ENCODE peak calls at places on chromosomes 4 and X, in eight cellular contexts. One of them, this sample, is unnamed.
A peak's percentile ranks its signal among the peaks of the same experiment; 100 is the strongest.

GRCh38 chrX:30786374-30786773 is 102.7 kb downstream of the TAB3 start:
- DNase-seq in stomach: no peak
- DNase-seq in coronary artery: no peak
- DNase-seq in astrocyte of the spinal cord: no peak
- DNase-seq in bronchial epithelial cell: peak; percentile 70
- DNase-seq in esophagus squamous epithelium: no peak
- DNase-seq in MM.1S: no peak
- DNase-seq in OCI-LY7: no peak
- DNase-seq in this sample: no peak

GRCh38 chrX:19543020-19543715 is 27.9 kb upstream of the MAP3K15 start:
- DNase-seq in MM.1S: no peak
- DNase-seq in astrocyte of the spinal cord: no peak
- DNase-seq in esophagus squamous epithelium: no peak
- DNase-seq in stomach: no peak
- DNase-seq in bronchial epithelial cell: no peak
- DNase-seq in OCI-LY7: no peak
- DNase-seq in coronary artery: no peak
- DNase-seq in this sample: no peak

GRCh38 chr4:155629831-155630425 is 36.7 kb upstream of the GUCY1A1 start:
- DNase-seq in bronchial epithelial cell: no peak
- DNase-seq in OCI-LY7: no peak
- DNase-seq in esophagus squamous epithelium: no peak
- DNase-seq in MM.1S: no peak
- DNase-seq in stomach: no peak
- DNase-seq in astrocyte of the spinal cord: no peak
- DNase-seq in coronary artery: no peak
- DNase-seq in this sample: no peak

GRCh38 chrX:48474127-48474526 is 1.9 kb upstream of the FTSJ1 start:
- DNase-seq in MM.1S: no peak
- DNase-seq in coronary artery: no peak
- DNase-seq in esophagus squamous epithelium: no peak
- DNase-seq in bronchial epithelial cell: no peak
- DNase-seq in stomach: no peak
- DNase-seq in astrocyte of the spinal cord: no peak
- DNase-seq in OCI-LY7: peak; percentile 31
- DNase-seq in this sample: no peak

GRCh38 chr4:90727938-90728337 is 600.7 kb downstream of the CCSER1 start:
- DNase-seq in stomach: no peak
- DNase-seq in astrocyte of the spinal cord: peak; percentile 6
- DNase-seq in coronary artery: no peak
- DNase-seq in bronchial epithelial cell: peak; percentile 78
- DNase-seq in MM.1S: no peak
- DNase-seq in OCI-LY7: no peak
- DNase-seq in esophagus squamous epithelium: no peak
- DNase-seq in this sample: peak; percentile 71

GRCh38 chrX:106946449-106946848 is 26.2 kb downstream of the CLDN2 start:
- DNase-seq in MM.1S: no peak
- DNase-seq in astrocyte of the spinal cord: no peak
- DNase-seq in stomach: no peak
- DNase-seq in esophagus squamous epithelium: no peak
- DNase-seq in coronary artery: no peak
- DNase-seq in bronchial epithelial cell: no peak
- DNase-seq in OCI-LY7: no peak
- DNase-seq in this sample: no peak

GRCh38 chrX:56738670-56739069 is 9.6 kb downstream of the NBDY start:
- DNase-seq in OCI-LY7: no peak
- DNase-seq in bronchial epithelial cell: peak; percentile 49
- DNase-seq in coronary artery: no peak
- DNase-seq in esophagus squamous epithelium: no peak
- DNase-seq in stomach: no peak
- DNase-seq in astrocyte of the spinal cord: no peak
- DNase-seq in MM.1S: no peak
- DNase-seq in this sample: no peak

GRCh38 chrX:2781698-2782097 is 29.9 kb downstream of the XG start:
- DNase-seq in OCI-LY7: no peak
- DNase-seq in esophagus squamous epithelium: no peak
- DNase-seq in bronchial epithelial cell: no peak
- DNase-seq in MM.1S: peak; percentile 17
- DNase-seq in astrocyte of the spinal cord: no peak
- DNase-seq in coronary artery: no peak
- DNase-seq in stomach: no peak
- DNase-seq in this sample: no peak

GRCh38 chr4:76562851-76563803 is 128.1 kb downstream of the SHROOM3 start:
- DNase-seq in OCI-LY7: no peak
- DNase-seq in MM.1S: no peak
- DNase-seq in stomach: no peak
- DNase-seq in astrocyte of the spinal cord: peak; percentile 47
- DNase-seq in bronchial epithelial cell: peak; percentile 80
- DNase-seq in coronary artery: no peak
- DNase-seq in esophagus squamous epithelium: no peak
- DNase-seq in this sample: no peak

GRCh38 chrX:130174051-130174704 is 2.4 kb downstream of the RAB33A start:
- DNase-seq in astrocyte of the spinal cord: peak; percentile 44
- DNase-seq in MM.1S: no peak
- DNase-seq in OCI-LY7: no peak
- DNase-seq in esophagus squamous epithelium: no peak
- DNase-seq in stomach: no peak
- DNase-seq in coronary artery: no peak
- DNase-seq in bronchial epithelial cell: peak; percentile 25
- DNase-seq in this sample: no peak

GRCh38 chr4:150769235-150769634 is 187.3 kb downstream of the MAB21L2 start:
- DNase-seq in coronary artery: no peak
- DNase-seq in bronchial epithelial cell: peak; percentile 78
- DNase-seq in astrocyte of the spinal cord: peak; percentile 69
- DNase-seq in OCI-LY7: no peak
- DNase-seq in stomach: no peak
- DNase-seq in MM.1S: no peak
- DNase-seq in esophagus squamous epithelium: no peak
- DNase-seq in this sample: peak; percentile 52

GRCh38 chr4:138510053-138510452 is 267.9 kb upstream of the SLC7A11 start:
- DNase-seq in coronary artery: no peak
- DNase-seq in stomach: no peak
- DNase-seq in esophagus squamous epithelium: no peak
- DNase-seq in OCI-LY7: no peak
- DNase-seq in astrocyte of the spinal cord: peak; percentile 1
- DNase-seq in bronchial epithelial cell: no peak
- DNase-seq in MM.1S: no peak
- DNase-seq in this sample: no peak

GRCh38 chrX:121389976-121390709 is 342.7 kb downstream of the GLUD2 start:
- DNase-seq in esophagus squamous epithelium: no peak
- DNase-seq in coronary artery: no peak
- DNase-seq in stomach: no peak
- DNase-seq in bronchial epithelial cell: peak; percentile 0
- DNase-seq in OCI-LY7: no peak
- DNase-seq in astrocyte of the spinal cord: peak; percentile 29
- DNase-seq in MM.1S: no peak
- DNase-seq in this sample: peak; percentile 2

GRCh38 chr4:24229976-24230375 is 340.1 kb upstream of the PPARGC1A start:
- DNase-seq in bronchial epithelial cell: peak; percentile 78
- DNase-seq in MM.1S: no peak
- DNase-seq in coronary artery: no peak
- DNase-seq in esophagus squamous epithelium: no peak
- DNase-seq in OCI-LY7: no peak
- DNase-seq in stomach: no peak
- DNase-seq in astrocyte of the spinal cord: no peak
- DNase-seq in this sample: no peak

GRCh38 chr4:168367065-168367464 is 48.5 kb upstream of the DDX60 start:
- DNase-seq in MM.1S: no peak
- DNase-seq in OCI-LY7: no peak
- DNase-seq in stomach: no peak
- DNase-seq in esophagus squamous epithelium: no peak
- DNase-seq in bronchial epithelial cell: no peak
- DNase-seq in astrocyte of the spinal cord: no peak
- DNase-seq in coronary artery: no peak
- DNase-seq in this sample: no peak

GRCh38 chr4:188171551-188171950 is 32.3 kb downstream of the TRIML1 start:
- DNase-seq in stomach: no peak
- DNase-seq in bronchial epithelial cell: peak; percentile 56
- DNase-seq in MM.1S: no peak
- DNase-seq in coronary artery: no peak
- DNase-seq in OCI-LY7: no peak
- DNase-seq in astrocyte of the spinal cord: no peak
- DNase-seq in esophagus squamous epithelium: no peak
- DNase-seq in this sample: no peak

GRCh38 chr4:123816970-123817688 is 420.5 kb downstream of the SPRY1 start:
- DNase-seq in MM.1S: no peak
- DNase-seq in OCI-LY7: no peak
- DNase-seq in astrocyte of the spinal cord: no peak
- DNase-seq in coronary artery: no peak
- DNase-seq in stomach: no peak
- DNase-seq in bronchial epithelial cell: no peak
- DNase-seq in esophagus squamous epithelium: no peak
- DNase-seq in this sample: no peak

GRCh38 chr4:15755321-15755750 is 22.8 kb upstream of the CD38 start:
- DNase-seq in stomach: no peak
- DNase-seq in astrocyte of the spinal cord: peak; percentile 64
- DNase-seq in bronchial epithelial cell: peak; percentile 72
- DNase-seq in esophagus squamous epithelium: no peak
- DNase-seq in OCI-LY7: no peak
- DNase-seq in coronary artery: no peak
- DNase-seq in MM.1S: peak; percentile 25
- DNase-seq in this sample: no peak

GRCh38 chr4:15757084-15757483 is 21.0 kb upstream of the CD38 start:
- DNase-seq in MM.1S: peak; percentile 28
- DNase-seq in bronchial epithelial cell: no peak
- DNase-seq in astrocyte of the spinal cord: no peak
- DNase-seq in stomach: no peak
- DNase-seq in coronary artery: no peak
- DNase-seq in OCI-LY7: no peak
- DNase-seq in esophagus squamous epithelium: no peak
- DNase-seq in this sample: no peak

GRCh38 chr4:15758294-15758693 is 19.8 kb upstream of the CD38 start:
- DNase-seq in astrocyte of the spinal cord: no peak
- DNase-seq in coronary artery: no peak
- DNase-seq in stomach: no peak
- DNase-seq in MM.1S: no peak
- DNase-seq in OCI-LY7: no peak
- DNase-seq in esophagus squamous epithelium: no peak
- DNase-seq in bronchial epithelial cell: no peak
- DNase-seq in this sample: no peak

GRCh38 chr4:15755781-15756180 is 22.3 kb upstream of the CD38 start:
- DNase-seq in esophagus squamous epithelium: no peak
- DNase-seq in astrocyte of the spinal cord: no peak
- DNase-seq in stomach: no peak
- DNase-seq in coronary artery: no peak
- DNase-seq in OCI-LY7: no peak
- DNase-seq in MM.1S: peak; percentile 11
- DNase-seq in bronchial epithelial cell: peak; percentile 18
- DNase-seq in this sample: no peak

GRCh38 chr4:15756361-15756861 is 21.7 kb upstream of the CD38 start:
- DNase-seq in coronary artery: no peak
- DNase-seq in esophagus squamous epithelium: no peak
- DNase-seq in stomach: no peak
- DNase-seq in bronchial epithelial cell: peak; percentile 91
- DNase-seq in astrocyte of the spinal cord: peak; percentile 55
- DNase-seq in MM.1S: peak; percentile 95
- DNase-seq in OCI-LY7: peak; percentile 67
- DNase-seq in this sample: no peak
- TF ChIP-seq CTCF in coronary artery: no peak
- TF ChIP-seq CTCF in esophagus squamous epithelium: no peak
- TF ChIP-seq CTCF in stomach: no peak
- TF ChIP-seq CTCF in bronchial epithelial cell: peak; percentile 58
- TF ChIP-seq CTCF in astrocyte of the spinal cord: peak; percentile 41
- TF ChIP-seq CTCF in MM.1S: peak; percentile 76
- TF ChIP-seq CTCF in OCI-LY7: peak; percentile 70
- TF ChIP-seq CTCF in this sample: no peak

GRCh38 chrX:17376381-17377046 is 1.5 kb downstream of the NHS start:
- DNase-seq in esophagus squamous epithelium: no peak
- DNase-seq in OCI-LY7: no peak
- DNase-seq in bronchial epithelial cell: no peak
- DNase-seq in coronary artery: no peak
- DNase-seq in MM.1S: no peak
- DNase-seq in stomach: no peak
- DNase-seq in astrocyte of the spinal cord: peak; percentile 9
- DNase-seq in this sample: no peak

GRCh38 chrX:17380221-17380620 is 5.2 kb downstream of the NHS start:
- DNase-seq in stomach: no peak
- DNase-seq in coronary artery: no peak
- DNase-seq in MM.1S: no peak
- DNase-seq in astrocyte of the spinal cord: no peak
- DNase-seq in bronchial epithelial cell: no peak
- DNase-seq in OCI-LY7: no peak
- DNase-seq in esophagus squamous epithelium: no peak
- DNase-seq in this sample: no peak

GRCh38 chrX:17377047-17377692 is 2.2 kb downstream of the NHS start:
- DNase-seq in bronchial epithelial cell: peak; percentile 63
- DNase-seq in stomach: peak; percentile 48
- DNase-seq in esophagus squamous epithelium: no peak
- DNase-seq in coronary artery: peak; percentile 76
- DNase-seq in OCI-LY7: no peak
- DNase-seq in MM.1S: no peak
- DNase-seq in astrocyte of the spinal cord: peak; percentile 54
- DNase-seq in this sample: no peak

GRCh38 chrX:17375631-17376380 is 806 bp downstream of the NHS start:
- DNase-seq in MM.1S: no peak
- DNase-seq in coronary artery: no peak
- DNase-seq in esophagus squamous epithelium: no peak
- DNase-seq in stomach: peak; percentile 33
- DNase-seq in astrocyte of the spinal cord: peak; percentile 9
- DNase-seq in OCI-LY7: no peak
- DNase-seq in bronchial epithelial cell: no peak
- DNase-seq in this sample: no peak

DNA sequence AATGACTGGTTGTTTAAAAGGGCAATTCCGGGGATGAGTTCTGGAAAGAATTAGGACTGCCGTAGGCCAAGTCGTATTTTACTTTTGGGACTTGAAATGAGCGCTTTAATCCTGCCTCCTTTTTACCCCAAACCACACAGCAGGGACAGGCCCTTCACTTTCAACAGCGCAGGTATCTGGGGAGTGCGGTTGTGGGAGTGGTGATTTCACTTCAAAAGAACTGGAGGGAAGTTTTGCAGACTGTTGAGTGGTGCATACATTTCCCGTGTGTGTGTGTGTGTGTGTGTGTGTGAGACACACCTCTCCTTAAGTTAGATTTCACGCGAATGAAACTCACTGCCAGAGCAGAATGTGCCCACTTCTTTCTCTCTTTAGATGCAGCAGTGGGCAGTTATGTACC is 2.8 kb downstream of the NHS start:
- DNase-seq in esophagus squamous epithelium: no peak
- DNase-seq in OCI-LY7: no peak
- DNase-seq in MM.1S: no peak
- DNase-seq in stomach: no peak
- DNase-seq in bronchial epithelial cell: no peak
- DNase-seq in astrocyte of the spinal cord: peak; percentile 12
- DNase-seq in coronary artery: no peak
- DNase-seq in this sample: no peak
- H3K4me3 ChIP-seq in esophagus squamous epithelium: peak overlapping the region; percentile 57
- H3K4me3 ChIP-seq in OCI-LY7: no peak overlapping the region
- H3K4me3 ChIP-seq in MM.1S: no peak overlapping the region
- H3K4me3 ChIP-seq in stomach: peak overlapping the region; percentile 61
- H3K4me3 ChIP-seq in bronchial epithelial cell: peak overlapping the region; percentile 60
- H3K4me3 ChIP-seq in astrocyte of the spinal cord: peak overlapping the region; percentile 65
- H3K4me3 ChIP-seq in coronary artery: peak overlapping the region; percentile 79
- H3K4me3 ChIP-seq in this sample: peak overlapping the region; percentile 77

GRCh38 chr4:108775921-108776320 is 13.1 kb upstream of the ETNPPL start:
- DNase-seq in coronary artery: no peak
- DNase-seq in MM.1S: no peak
- DNase-seq in astrocyte of the spinal cord: no peak
- DNase-seq in esophagus squamous epithelium: no peak
- DNase-seq in bronchial epithelial cell: no peak
- DNase-seq in OCI-LY7: no peak
- DNase-seq in stomach: no peak
- DNase-seq in this sample: no peak
- TF ChIP-seq CTCF in coronary artery: no peak
- TF ChIP-seq CTCF in MM.1S: no peak
- TF ChIP-seq CTCF in astrocyte of the spinal cord: no peak
- TF ChIP-seq CTCF in esophagus squamous epithelium: no peak
- TF ChIP-seq CTCF in bronchial epithelial cell: no peak
- TF ChIP-seq CTCF in OCI-LY7: no peak
- TF ChIP-seq CTCF in stomach: no peak
- TF ChIP-seq CTCF in this sample: no peak

GRCh38 chr4:89681671-89682070 is 155.3 kb downstream of the SNCA start:
- DNase-seq in stomach: no peak
- DNase-seq in esophagus squamous epithelium: no peak
- DNase-seq in astrocyte of the spinal cord: no peak
- DNase-seq in MM.1S: no peak
- DNase-seq in coronary artery: no peak
- DNase-seq in OCI-LY7: no peak
- DNase-seq in bronchial epithelial cell: no peak
- DNase-seq in this sample: no peak
- H3K4me3 ChIP-seq in stomach: no peak overlapping the region
- H3K4me3 ChIP-seq in esophagus squamous epithelium: no peak overlapping the region
- H3K4me3 ChIP-seq in astrocyte of the spinal cord: no peak overlapping the region
- H3K4me3 ChIP-seq in MM.1S: no peak overlapping the region
- H3K4me3 ChIP-seq in coronary artery: no peak overlapping the region
- H3K4me3 ChIP-seq in OCI-LY7: no peak overlapping the region
- H3K4me3 ChIP-seq in bronchial epithelial cell: peak overlapping the region; percentile 36
- H3K4me3 ChIP-seq in this sample: no peak overlapping the region